ENCODE peak calls at places on chromosomes 12 and 14, in seven cellular contexts. One of them, this sample, is unnamed. For H3K27me3, the result is how much of the 10 kb centered on the place peaks cover.

GRCh38 chr14:59583755-59584154 is 7.1 kb upstream of the CCDC175 start:
- DNase-seq in heart right ventricle: no peak
- DNase-seq in GM23338: peak
- DNase-seq in heart left ventricle: no peak
- DNase-seq in fibroblast of lung: peak
- DNase-seq in AG04450: no peak
- DNase-seq in dorsolateral prefrontal cortex: no peak
- DNase-seq in this sample: peak

GRCh38 chr14:47039336-47039735 is 387.8 kb upstream of the RPL10L start:
- DNase-seq in heart right ventricle: no peak
- DNase-seq in GM23338: no peak
- DNase-seq in heart left ventricle: no peak
- DNase-seq in fibroblast of lung: no peak
- DNase-seq in AG04450: no peak
- DNase-seq in dorsolateral prefrontal cortex: no peak
- DNase-seq in this sample: no peak

GRCh38 chr12:96047621-96048211 is 12.3 kb upstream of the LTA4H start:
- DNase-seq in heart right ventricle: no peak
- DNase-seq in GM23338: no peak
- DNase-seq in heart left ventricle: no peak
- DNase-seq in fibroblast of lung: peak
- DNase-seq in AG04450: no peak
- DNase-seq in dorsolateral prefrontal cortex: no peak
- DNase-seq in this sample: peak

GRCh38 chr12:60216226-60216625 is 620.4 kb downstream of the SLC16A7 start:
- DNase-seq in heart right ventricle: no peak
- DNase-seq in GM23338: no peak
- DNase-seq in heart left ventricle: no peak
- DNase-seq in fibroblast of lung: no peak
- DNase-seq in AG04450: no peak
- DNase-seq in dorsolateral prefrontal cortex: no peak
- DNase-seq in this sample: no peak

GRCh38 chr12:102426599-102427541 is 53.5 kb downstream of the IGF1 start:
- DNase-seq in heart right ventricle: no peak
- DNase-seq in GM23338: no peak
- DNase-seq in heart left ventricle: no peak
- DNase-seq in fibroblast of lung: peak
- DNase-seq in AG04450: no peak
- DNase-seq in dorsolateral prefrontal cortex: no peak
- DNase-seq in this sample: no peak

GRCh38 chr12:1469063-1469462 is 125.3 kb downstream of the FBXL14 start:
- DNase-seq in heart right ventricle: no peak
- DNase-seq in GM23338: no peak
- DNase-seq in heart left ventricle: no peak
- DNase-seq in fibroblast of lung: no peak
- DNase-seq in AG04450: no peak
- DNase-seq in dorsolateral prefrontal cortex: no peak
- DNase-seq in this sample: no peak

GRCh38 chr12:11650279-11650696 is 814 bp downstream of the ETV6 start:
- DNase-seq in heart right ventricle: no peak
- DNase-seq in GM23338: peak
- DNase-seq in heart left ventricle: peak
- DNase-seq in fibroblast of lung: no peak
- DNase-seq in AG04450: no peak
- DNase-seq in dorsolateral prefrontal cortex: no peak
- DNase-seq in this sample: no peak

GRCh38 chr12:61853945-61854344 is 406.3 kb upstream of the USP15 start:
- DNase-seq in heart right ventricle: no peak
- DNase-seq in GM23338: no peak
- DNase-seq in heart left ventricle: no peak
- DNase-seq in fibroblast of lung: no peak
- DNase-seq in AG04450: no peak
- DNase-seq in dorsolateral prefrontal cortex: no peak
- DNase-seq in this sample: no peak

GRCh38 chr14:77557391-77557790 is 58.8 kb upstream of the ISM2 start:
- DNase-seq in heart right ventricle: no peak
- DNase-seq in GM23338: no peak
- DNase-seq in heart left ventricle: no peak
- DNase-seq in fibroblast of lung: peak
- DNase-seq in AG04450: no peak
- DNase-seq in dorsolateral prefrontal cortex: no peak
- DNase-seq in this sample: no peak

GRCh38 chr12:121953293-121953692 is 34.9 kb downstream of the CFAP251 start:
- DNase-seq in heart right ventricle: no peak
- DNase-seq in GM23338: no peak
- DNase-seq in heart left ventricle: no peak
- DNase-seq in fibroblast of lung: no peak
- DNase-seq in AG04450: no peak
- DNase-seq in dorsolateral prefrontal cortex: no peak
- DNase-seq in this sample: no peak

GRCh38 chr12:95286713-95287112 is 69.1 kb downstream of the VEZT start:
- DNase-seq in heart right ventricle: no peak
- DNase-seq in GM23338: no peak
- DNase-seq in heart left ventricle: no peak
- DNase-seq in fibroblast of lung: peak
- DNase-seq in AG04450: no peak
- DNase-seq in dorsolateral prefrontal cortex: no peak
- DNase-seq in this sample: no peak

DNA sequence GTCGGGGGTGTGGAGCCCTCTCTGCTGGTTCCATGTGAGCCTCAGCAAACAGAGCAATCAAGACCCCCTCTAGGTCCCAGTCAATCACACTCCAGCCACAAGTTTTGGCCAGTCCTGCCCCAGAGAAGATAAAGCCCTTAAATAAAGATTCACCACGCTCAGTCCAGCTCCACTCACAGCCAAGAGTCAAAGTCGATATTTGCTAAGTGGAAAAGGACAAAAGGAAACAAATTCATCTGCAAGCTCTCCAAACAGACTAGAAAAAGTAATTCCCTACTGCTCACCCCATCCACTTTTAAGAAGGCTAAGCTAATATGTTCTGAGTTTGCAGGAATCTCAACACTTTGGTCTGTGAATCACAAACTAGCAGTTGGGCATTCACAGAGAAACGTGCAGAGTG is 41.7 kb upstream of the FOXN3 start:
- DNase-seq in heart right ventricle: no peak
- DNase-seq in GM23338: no peak
- DNase-seq in heart left ventricle: no peak
- DNase-seq in fibroblast of lung: no peak
- DNase-seq in AG04450: no peak
- DNase-seq in dorsolateral prefrontal cortex: no peak
- DNase-seq in this sample: no peak
- TF ChIP-seq CTCF in heart right ventricle: no peak
- TF ChIP-seq CTCF in GM23338: no peak
- TF ChIP-seq CTCF in heart left ventricle: no peak
- TF ChIP-seq CTCF in fibroblast of lung: no peak
- TF ChIP-seq CTCF in AG04450: no peak
- TF ChIP-seq CTCF in dorsolateral prefrontal cortex: no peak
- TF ChIP-seq CTCF in this sample: no peak

GRCh38 chr14:65864549-65864948 is 452.0 kb downstream of the FUT8 start:
- DNase-seq in heart right ventricle: no peak
- DNase-seq in GM23338: no peak
- DNase-seq in heart left ventricle: no peak
- DNase-seq in fibroblast of lung: no peak
- DNase-seq in AG04450: no peak
- DNase-seq in dorsolateral prefrontal cortex: no peak
- DNase-seq in this sample: no peak
- H3K27me3 ChIP-seq in heart right ventricle: under half
- H3K27me3 ChIP-seq in GM23338: under half
- H3K27me3 ChIP-seq in heart left ventricle: under half
- H3K27me3 ChIP-seq in fibroblast of lung: under half
- H3K27me3 ChIP-seq in AG04450: under half
- H3K27me3 ChIP-seq in dorsolateral prefrontal cortex: under half
- H3K27me3 ChIP-seq in this sample: under half

DNA sequence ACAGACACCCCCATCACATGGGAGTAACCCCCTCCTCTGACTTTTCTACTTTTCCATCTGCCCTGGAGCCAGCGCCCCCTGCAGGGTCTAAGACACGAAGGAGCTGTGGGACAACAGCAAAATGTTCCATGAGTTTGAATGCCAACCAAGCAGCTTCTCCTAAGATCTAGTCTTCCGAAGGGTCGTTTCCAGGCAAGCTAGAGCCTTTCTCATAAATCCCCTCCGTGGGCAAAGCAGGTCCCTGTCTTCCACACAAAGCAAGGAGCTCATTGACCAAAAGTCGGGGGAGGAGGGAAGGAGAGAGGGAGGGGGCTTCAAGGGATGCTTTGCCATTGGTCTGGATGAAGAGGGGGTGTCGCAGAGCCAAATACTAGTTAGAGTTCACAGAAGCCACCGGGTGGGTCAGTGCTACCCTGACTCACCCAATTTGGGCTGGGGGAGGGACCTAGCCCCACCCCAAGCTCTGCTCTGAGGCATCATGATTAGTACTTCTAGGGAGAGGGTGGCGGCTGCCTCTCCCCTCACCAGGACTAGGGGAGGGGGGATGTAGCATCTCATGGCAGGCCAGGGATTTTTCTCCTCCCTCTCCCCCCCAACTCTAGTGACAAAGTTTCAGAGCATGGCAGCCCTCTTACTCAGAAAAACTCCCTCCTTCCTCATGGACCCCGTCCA is 1.6 kb downstream of the MSI1 start:
- DNase-seq in heart right ventricle: no peak
- DNase-seq in GM23338: peak
- DNase-seq in heart left ventricle: no peak
- DNase-seq in fibroblast of lung: peak
- DNase-seq in AG04450: no peak
- DNase-seq in dorsolateral prefrontal cortex: no peak
- DNase-seq in this sample: no peak
- H3K4me3 ChIP-seq in heart right ventricle: peak
- H3K4me3 ChIP-seq in GM23338: peak
- H3K4me3 ChIP-seq in heart left ventricle: peak
- H3K4me3 ChIP-seq in fibroblast of lung: no peak
- H3K4me3 ChIP-seq in AG04450: no peak
- H3K4me3 ChIP-seq in dorsolateral prefrontal cortex: peak
- H3K4me3 ChIP-seq in this sample: no peak

GRCh38 chr14:64040044-64040443 is 187.2 kb downstream of the SYNE2 start:
- DNase-seq in heart right ventricle: no peak
- DNase-seq in GM23338: peak
- DNase-seq in heart left ventricle: no peak
- DNase-seq in fibroblast of lung: peak
- DNase-seq in AG04450: peak
- DNase-seq in dorsolateral prefrontal cortex: no peak
- DNase-seq in this sample: peak
- TF ChIP-seq CTCF in heart right ventricle: no peak
- TF ChIP-seq CTCF in GM23338: no peak
- TF ChIP-seq CTCF in heart left ventricle: no peak
- TF ChIP-seq CTCF in fibroblast of lung: peak
- TF ChIP-seq CTCF in AG04450: peak
- TF ChIP-seq CTCF in dorsolateral prefrontal cortex: peak
- TF ChIP-seq CTCF in this sample: no peak

This sample was measured in bronchial epithelial cell.